ENCODE peak calls at places on chromosomes 12 and 14, in five cellular contexts. K is kidney glomerular epithelial cell, L is PC-3, U is A549, Z is nephron progenitor cell. V is an unnamed sample.

GRCh38 chr12:5203274-5203673 is 159.6 kb downstream of the KCNA5 start:
- DNase-seq in L (no peak), Z (no peak), K (no peak), U (no peak), V (no peak)

GRCh38 chr14:102902523-102903247 is 19.8 kb upstream of the AMN start:
- DNase-seq in Z (no peak), L (no peak), U (no peak), K (no peak), V (no peak)

GRCh38 chr12:92424338-92424737 is 278.5 kb upstream of the PLEKHG7 start:
- DNase-seq in K (no peak), U (no peak), Z (no peak), L (peak; percentile 78), V (peak; percentile 55)

GRCh38 chr12:57454566-57455373 is at the start of gene INHBE:
- DNase-seq in U (no peak), Z (peak; percentile 74), L (no peak), K (peak; percentile 6), V (peak; percentile 97)

GRCh38 chr14:101034986-101035385 is 131.5 kb upstream of the RTL1 start:
- DNase-seq in Z (no peak), K (no peak), U (no peak), L (no peak), V (no peak)

GRCh38 chr12:93102289-93102688 is 173.2 kb upstream of the EEA1 start:
- DNase-seq in Z (no peak), L (no peak), U (no peak), K (no peak), V (no peak)

GRCh38 chr12:52323416-52324067 is 2.3 kb upstream of the KRT83 start:
- DNase-seq in U (no peak), L (no peak), K (no peak), Z (no peak), V (no peak)

GRCh38 chr12:68854078-68854468 is 46.1 kb downstream of the MDM2 start:
- DNase-seq in U (no peak), Z (no peak), L (no peak), K (no peak), V (no peak)

GRCh38 chr14:39731912-39732311 is 299.7 kb upstream of the FBXO33 start:
- DNase-seq in K (no peak), Z (no peak), L (peak; percentile 21), U (no peak), V (no peak)

GRCh38 chr12:65596514-65597010 is 227.7 kb upstream of the HMGA2 start:
- DNase-seq in Z (no peak), L (peak; percentile 99), U (no peak), K (no peak), V (no peak)

GRCh38 chr14:56207626-56208297 is 89.6 kb downstream of the PELI2 start:
- DNase-seq in U (no peak), K (no peak), Z (no peak), L (peak; percentile 25), V (no peak)